ENCODE peak calls at places on chromosomes 3 and 15, in five cellular contexts. H is iris pigment epithelial cell, D is left cardiac atrium, Y is NCI-H345, Z is fibroblast of the conjunctiva. G is an unnamed sample.
A peak's percentile ranks its signal among the peaks of the same experiment; 100 is the strongest.

GRCh38 chr3:151770941-151771340 is 37.2 kb downstream of the AADACL2 start:
- DNase-seq in H (peak; percentile 55), D (peak; percentile 72), Y (no peak), Z (no peak), G (peak; percentile 75)

GRCh38 chr15:25773248-25773647 is 89.9 kb downstream of the ATP10A start:
- DNase-seq in H (no peak), D (no peak), Y (no peak), Z (no peak), G (no peak)

GRCh38 chr3:159480046-159480445 is 508.6 kb upstream of the IL12A start:
- DNase-seq in H (no peak), D (no peak), Y (no peak), Z (no peak), G (no peak)

GRCh38 chr3:89578253-89578529 is 470.8 kb downstream of the EPHA3 start:
- DNase-seq in H (no peak), D (no peak), Y (no peak), Z (no peak), G (no peak)

GRCh38 chr3:136197159-136197715 is 1.1 kb upstream of the MSL2 start:
- DNase-seq in H (no peak), D (no peak), Y (no peak), Z (no peak), G (no peak)

GRCh38 chr15:83046558-83047127 is 20.4 kb downstream of the BTBD1 start:
- DNase-seq in H (peak; percentile 78), D (no peak), Y (no peak), Z (peak; percentile 49), G (no peak)

GRCh38 chr3:52140792-52141191 is 13.4 kb downstream of the POC1A start:
- DNase-seq in H (no peak), D (no peak), Y (no peak), Z (no peak), G (no peak)

GRCh38 chr3:171811913-171812321 is 1.6 kb upstream of the PLD1 start:
- DNase-seq in H (peak; percentile 84), D (no peak), Y (no peak), Z (peak; percentile 61), G (no peak)

GRCh38 chr3:141070727-141071357 is 19.7 kb downstream of the SPSB4 start:
- DNase-seq in H (no peak), D (no peak), Y (no peak), Z (no peak), G (no peak)

GRCh38 chr15:96559087-96559486 is 228.6 kb downstream of the NR2F2 start:
- DNase-seq in H (no peak), D (no peak), Y (no peak), Z (no peak), G (no peak)

GRCh38 chr3:145623349-145623748 is 537.6 kb downstream of the PLOD2 start:
- DNase-seq in H (no peak), D (no peak), Y (no peak), Z (no peak), G (no peak)

GRCh38 chr3:87082806-87083440 is 92.0 kb upstream of the VGLL3 start:
- DNase-seq in H (peak; percentile 72), D (no peak), Y (peak; percentile 57), Z (peak; percentile 73), G (no peak)

GRCh38 chr3:43432462-43432861 is 146.1 kb downstream of the SNRK start:
- DNase-seq in H (no peak), D (no peak), Y (no peak), Z (no peak), G (no peak)

GRCh38 chr3:10198761-10199688 is 34.3 kb downstream of the IRAK2 start:
- DNase-seq in H (peak; percentile 90), D (peak; percentile 63), Y (no peak), Z (no peak), G (no peak)

GRCh38 chr3:110314512-110315114 is 757.0 kb upstream of the NECTIN3 start:
- DNase-seq in H (peak; percentile 54), D (peak; percentile 48), Y (peak; percentile 24), Z (peak; percentile 32), G (peak; percentile 60)

GRCh38 chr3:182682263-182683229 is 110.8 kb upstream of the ATP11B start:
- DNase-seq in H (peak; percentile 34), D (peak; percentile 38), Y (peak; percentile 68), Z (no peak), G (peak; percentile 6)

GRCh38 chr3:45583021-45583851 is 11.3 kb upstream of the LIMD1 start:
- DNase-seq in H (no peak), D (peak; percentile 48), Y (peak; percentile 7), Z (no peak), G (peak; percentile 57)

GRCh38 chr15:66944121-66944520 is 121.3 kb upstream of the SMAD3 start:
- DNase-seq in H (no peak), D (no peak), Y (no peak), Z (no peak), G (no peak)

GRCh38 chr3:178949896-178950295 is 121.7 kb downstream of the ZMAT3 start:
- DNase-seq in H (no peak), D (no peak), Y (no peak), Z (no peak), G (no peak)

GRCh38 chr3:160374472-160374871 is 24.6 kb downstream of the IFT80 start:
- DNase-seq in H (peak; percentile 24), D (no peak), Y (no peak), Z (no peak), G (no peak)

GRCh38 chr3:127707777-127708438 is 35.2 kb downstream of the ABTB1 start:
- DNase-seq in H (no peak), D (no peak), Y (no peak), Z (no peak), G (peak; percentile 13)

GRCh38 chr15:63494406-63494805 is 10.0 kb upstream of the USP3 start:
- DNase-seq in H (no peak), D (no peak), Y (no peak), Z (no peak), G (no peak)

GRCh38 chr3:136350132-136350531 is 100.0 kb downstream of the PCCB start:
- DNase-seq in H (peak; percentile 96), D (no peak), Y (no peak), Z (peak; percentile 79), G (no peak)

GRCh38 chr3:94734201-94734600 is 671.3 kb downstream of the NSUN3 start:
- DNase-seq in H (no peak), D (no peak), Y (no peak), Z (no peak), G (no peak)

GRCh38 chr15:100001405-100001804 is 268.2 kb upstream of the LYSMD4 start:
- DNase-seq in H (no peak), D (no peak), Y (no peak), Z (no peak), G (no peak)

GRCh38 chr15:35455201-35455600 is 90.8 kb downstream of the DPH6 start:
- DNase-seq in H (peak; percentile 55), D (no peak), Y (no peak), Z (no peak), G (no peak)

GRCh38 chr3:194987571-194988494 is 283.1 kb downstream of the XXYLT1 start:
- DNase-seq in H (no peak), D (no peak), Y (no peak), Z (no peak), G (no peak)

GRCh38 chr3:124078978-124079911 is 87.3 kb upstream of the ROPN1 start:
- DNase-seq in H (peak; percentile 31), D (no peak), Y (peak; percentile 56), Z (peak; percentile 17), G (no peak)

GRCh38 chr3:21645121-21645897 is 105.7 kb downstream of the ZNF385D start:
- DNase-seq in H (peak; percentile 9), D (peak; percentile 60), Y (no peak), Z (no peak), G (peak; percentile 14)

GRCh38 chr3:157204431-157204830 is 44.5 kb upstream of the CCNL1 start:
- DNase-seq in H (peak; percentile 63), D (no peak), Y (no peak), Z (peak; percentile 68), G (no peak)

GRCh38 chr15:52255008-52255407 is 40.6 kb downstream of the MYO5C start:
- DNase-seq in H (peak; percentile 57), D (no peak), Y (no peak), Z (peak; percentile 35), G (no peak)